ENCODE peak calls at places on chromosomes 13 and 19, in four cellular contexts. M is AG04449, P is fibroblast of gingiva, T is NCI-H1930. L is an unnamed sample.

GRCh38 chr13:71882120-71882519 is 15.1 kb upstream of the DACH1 start:
- DNase-seq in M (no peak), P (no peak), T (no peak), L (no peak)

GRCh38 chr13:95924389-95924994 is 128.7 kb downstream of the UGGT2 start:
- DNase-seq in M (peak), P (peak), T (no peak), L (no peak)

GRCh38 chr13:25447396-25447795 is 75.6 kb downstream of the ATP8A2 start:
- DNase-seq in M (no peak), P (no peak), T (no peak), L (no peak)

GRCh38 chr13:22082030-22082429 is 411.2 kb downstream of the FGF9 start:
- DNase-seq in M (no peak), P (no peak), T (no peak), L (no peak)

GRCh38 chr13:60044321-60044720 is 119.4 kb downstream of the DIAPH3 start:
- DNase-seq in M (no peak), P (no peak), T (no peak), L (no peak)

GRCh38 chr19:19262190-19263057 is 10.7 kb downstream of the TM6SF2 start:
- DNase-seq in M (no peak), P (no peak), T (no peak), L (no peak)

GRCh38 chr19:47560999-47561398 is 11.9 kb downstream of the ZNF541 start:
- DNase-seq in M (no peak), P (no peak), T (no peak), L (no peak)

GRCh38 chr19:10001899-10002298 is 8.4 kb downstream of the COL5A3 start:
- DNase-seq in M (no peak), P (no peak), T (no peak), L (no peak)

GRCh38 chr13:79228972-79229371 is 177.1 kb downstream of the RBM26 start:
- DNase-seq in M (no peak), P (no peak), T (no peak), L (no peak)

GRCh38 chr19:7682175-7682855 is 1.7 kb downstream of the TRAPPC5 start:
- DNase-seq in M (no peak), P (no peak), T (no peak), L (no peak)

GRCh38 chr19:58367698-58368454 is 5.3 kb upstream of the ZNF497 start:
- DNase-seq in M (no peak), P (no peak), T (no peak), L (no peak)

GRCh38 chr19:27720155-27720554 is 1492.8 kb downstream of the UQCRFS1 start:
- DNase-seq in M (no peak), P (no peak), T (no peak), L (no peak)

GRCh38 chr13:96294930-96295657 is 205.2 kb downstream of the HS6ST3 start:
- DNase-seq in M (no peak), P (no peak), T (no peak), L (no peak)

GRCh38 chr19:51386882-51387520 is 773 bp downstream of the LIM2 start:
- DNase-seq in M (no peak), P (no peak), T (no peak), L (no peak)

GRCh38 chr19:8113017-8113416 is 36.4 kb downstream of the FBN3 start:
- DNase-seq in M (no peak), P (no peak), T (no peak), L (no peak)

GRCh38 chr13:40187324-40187795 is 479.1 kb downstream of the FOXO1 start:
- DNase-seq in M (no peak), P (no peak), T (no peak), L (no peak)

GRCh38 chr19:3456925-3457530 is 23.3 kb downstream of the SMIM24 start:
- DNase-seq in M (no peak), P (no peak), T (no peak), L (no peak)

GRCh38 chr13:33119886-33120543 is 103.8 kb downstream of the KL start:
- DNase-seq in M (no peak), P (no peak), T (no peak), L (no peak)

GRCh38 chr19:50318438-50318837 is 10.7 kb downstream of the KCNC3 start:
- DNase-seq in M (no peak), P (no peak), T (no peak), L (no peak)

GRCh38 chr19:30878456-30878855 is 470.8 kb downstream of the TSHZ3 start:
- DNase-seq in M (no peak), P (no peak), T (no peak), L (no peak)

GRCh38 chr13:51243832-51244231 is 21.6 kb downstream of the FAM124A start:
- DNase-seq in M (no peak), P (no peak), T (no peak), L (no peak)

GRCh38 chr19:10699650-10700335 is 1.4 kb upstream of the QTRT1 start:
- DNase-seq in M (no peak), P (peak), T (no peak), L (no peak)

GRCh38 chr13:44649118-44649455 is 73.0 kb upstream of the TSC22D1 start:
- DNase-seq in M (no peak), P (no peak), T (no peak), L (peak)

GRCh38 chr19:19214892-19215291 is 3.1 kb downstream of the NCAN start:
- DNase-seq in M (no peak), P (peak), T (no peak), L (no peak)

L was measured in NCI-H2107.